ENCODE peak calls at places on chromosomes 12 and 14, in eight cellular contexts. X, C, Z, H, A, B, J and U are unnamed samples.

GRCh38 chr14:27389402-27389801 is 791.6 kb upstream of the NOVA1 start:
- DNase-seq in X (no peak), C (peak), A (no peak), H (no peak), J (no peak), Z (no peak), B (no peak), U (no peak)

GRCh38 chr14:39229222-39229543 is 4.5 kb upstream of the MIA2 start:
- DNase-seq in J (no peak), C (peak), Z (peak), X (no peak), A (no peak), H (no peak), B (peak), U (peak)

GRCh38 chr14:61287196-61287595 is 6.1 kb upstream of the TMEM30B start:
- DNase-seq in X (no peak), A (no peak), B (no peak), H (no peak), C (no peak), Z (no peak), J (no peak), U (no peak)

GRCh38 chr12:121579190-121579791 is 1.5 kb downstream of the KDM2B start:
- DNase-seq in X (peak), A (peak), B (no peak), J (peak), C (no peak), Z (peak), H (peak), U (no peak)

GRCh38 chr12:98492580-98493140 is 22.7 kb upstream of the TMPO start:
- DNase-seq in C (no peak), J (no peak), H (no peak), B (no peak), A (peak), Z (no peak), X (no peak), U (no peak)

GRCh38 chr14:53670701-53671100 is 285.9 kb downstream of the BMP4 start:
- DNase-seq in H (no peak), J (no peak), C (peak), A (no peak), B (peak), Z (no peak), X (no peak), U (peak)

GRCh38 chr14:102602421-102603292 is 10.2 kb downstream of the RCOR1 start:
- DNase-seq in A (no peak), Z (no peak), J (no peak), X (no peak), C (no peak), B (no peak), H (no peak), U (no peak)

GRCh38 chr12:130347588-130347987 is 9.9 kb downstream of the PIWIL1 start:
- DNase-seq in J (no peak), H (no peak), B (no peak), A (peak), X (no peak), Z (no peak), C (no peak), U (no peak)

GRCh38 chr12:114860969-114861368 is 177.0 kb upstream of the TBX3 start:
- DNase-seq in C (no peak), A (no peak), X (no peak), H (no peak), B (no peak), J (no peak), Z (no peak), U (no peak)

GRCh38 chr12:114863911-114864310 is 179.9 kb upstream of the TBX3 start:
- DNase-seq in J (no peak), C (no peak), Z (no peak), H (no peak), X (no peak), A (no peak), B (no peak), U (no peak)

GRCh38 chr12:114853003-114853529 is 169.1 kb upstream of the TBX3 start:
- DNase-seq in B (peak), A (no peak), H (no peak), J (no peak), Z (no peak), X (no peak), C (no peak), U (peak)

GRCh38 chr12:114855678-114856077 is 171.7 kb upstream of the TBX3 start:
- DNase-seq in X (no peak), Z (no peak), A (no peak), B (no peak), J (no peak), C (no peak), H (no peak), U (no peak)

GRCh38 chr12:114858388-114859146 is 174.6 kb upstream of the TBX3 start:
- DNase-seq in C (no peak), A (peak), H (no peak), J (no peak), B (no peak), Z (no peak), X (no peak), U (no peak)
- TF ChIP-seq CTCF in C (peak), A (peak), H (no peak), J (peak), B (no peak), Z (no peak), X (peak), U (peak)

DNA sequence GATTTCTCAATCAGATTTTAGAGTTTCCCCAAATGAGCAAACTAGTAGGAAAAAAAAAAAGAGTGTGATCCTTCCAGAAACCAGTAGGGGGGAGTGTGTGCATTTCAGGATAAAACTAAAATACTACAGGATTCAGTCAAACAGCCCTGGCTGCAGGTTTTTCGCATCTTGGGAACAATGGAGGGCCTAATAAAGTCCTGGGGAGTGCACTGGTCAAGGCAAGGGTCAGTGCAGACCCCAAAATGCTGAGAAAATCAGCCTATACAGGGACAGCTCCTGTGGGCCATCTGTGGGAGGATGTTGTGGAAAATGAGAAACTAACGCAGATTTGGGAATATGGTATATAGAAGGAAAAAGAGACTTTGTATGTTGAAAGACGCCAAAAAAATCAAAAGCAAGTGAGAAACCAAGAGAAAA is 22.2 kb upstream of the ABCD4 start:
- DNase-seq in B (peak), Z (no peak), X (peak), C (no peak), A (no peak), H (no peak), J (no peak), U (peak)
- TF ChIP-seq CTCF in B (peak), Z (peak), X (peak), C (peak), A (peak), H (peak), J (peak), U (peak)

DNA sequence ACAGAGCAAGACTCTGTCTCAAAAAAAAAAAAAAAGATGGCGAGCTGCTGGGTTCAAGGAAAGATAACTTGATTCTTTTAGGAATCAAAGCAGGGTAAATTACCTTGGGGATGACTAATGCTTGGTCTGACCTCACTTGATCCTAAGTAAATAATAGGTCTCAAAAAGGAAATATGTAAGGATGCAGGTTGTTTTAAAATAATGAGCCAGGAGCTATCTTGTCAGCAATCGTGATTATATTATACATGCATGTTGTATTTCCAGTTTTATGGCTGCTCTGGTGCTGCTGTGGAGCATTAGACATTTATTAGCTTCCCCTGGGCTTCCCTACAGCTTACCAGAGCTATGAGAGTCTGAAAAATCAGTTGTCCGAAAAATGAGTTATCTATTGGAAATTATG is 2.6 kb downstream of the EIF2B2 start:
- DNase-seq in Z (no peak), B (no peak), H (no peak), X (no peak), A (no peak), C (no peak), J (no peak), U (no peak)
- TF ChIP-seq CTCF in Z (no peak), B (no peak), H (no peak), X (no peak), A (no peak), C (no peak), J (no peak), U (no peak)

GRCh38 chr12:85155791-85156190 is 119.6 kb downstream of the LRRIQ1 start:
- DNase-seq in H (no peak), Z (no peak), B (no peak), C (peak), A (no peak), J (no peak), X (no peak), U (peak)
- TF ChIP-seq CTCF in H (no peak), Z (no peak), B (no peak), C (peak), A (no peak), J (peak), X (peak), U (peak)